ENCODE peak calls at places on chromosomes 4 and X, in nine cellular contexts. L, T, M, D, S, X, Q, Y and G are unnamed samples. For H3K27me3, the result is how much of the 10 kb centered on the place peaks cover.

GRCh38 chrX:96002401-96002800 is 682.2 kb upstream of the DIAPH2 start:
- DNase-seq in M (peak), T (no peak), S (no peak), D (peak), L (no peak), X (no peak), Y (no peak), Q (no peak), G (no peak)

GRCh38 chr4:6114181-6114580 is 86.2 kb downstream of the JAKMIP1 start:
- DNase-seq in Q (no peak), D (no peak), X (no peak), S (peak), L (no peak), Y (no peak), M (no peak), T (no peak), G (no peak)

GRCh38 chrX:133258481-133258880 is 40.3 kb upstream of the TFDP3 start:
- DNase-seq in X (no peak), T (no peak), Q (no peak), Y (no peak), S (no peak), L (no peak), M (peak), D (no peak), G (no peak)

GRCh38 chr4:123783936-123784335 is 387.3 kb downstream of the SPRY1 start:
- DNase-seq in L (no peak), Y (no peak), M (peak), D (no peak), T (no peak), S (no peak), Q (no peak), X (no peak), G (no peak)

GRCh38 chrX:78746496-78746895 is 1.0 kb upstream of the LPAR4 start:
- DNase-seq in M (no peak), Q (no peak), T (no peak), X (no peak), L (no peak), D (no peak), S (no peak), Y (no peak), G (no peak)

GRCh38 chrX:37802028-37802427 is 22.2 kb downstream of the CYBB start:
- DNase-seq in D (no peak), S (no peak), L (no peak), X (no peak), T (no peak), Y (no peak), M (no peak), Q (no peak), G (no peak)

GRCh38 chr4:2075171-2075986 is 16.3 kb downstream of the NAT8L start:
- DNase-seq in X (no peak), Y (peak), M (no peak), Q (no peak), L (no peak), T (peak), D (no peak), S (peak), G (no peak)

GRCh38 chr4:137545461-137545861 is 13.2 kb upstream of the PCDH18 start:
- DNase-seq in D (no peak), Q (no peak), M (peak), X (no peak), L (no peak), T (no peak), S (no peak), Y (peak), G (peak)

GRCh38 chr4:167144605-167145004 is 89.7 kb downstream of the SPOCK3 start:
- DNase-seq in X (no peak), Y (no peak), T (no peak), L (no peak), S (no peak), Q (no peak), D (no peak), M (no peak), G (no peak)

GRCh38 chr4:121594796-121595526 is 101.8 kb downstream of the ANXA5 start:
- DNase-seq in S (no peak), M (peak), L (no peak), T (no peak), X (no peak), Q (peak), Y (peak), D (no peak), G (no peak)

GRCh38 chrX:77622233-77622632 is 163.8 kb downstream of the ATRX start:
- DNase-seq in M (no peak), Q (no peak), T (no peak), L (no peak), Y (no peak), S (no peak), D (no peak), X (no peak), G (no peak)

GRCh38 chr4:87078987-87079469 is 141.4 kb downstream of the KLHL8 start:
- DNase-seq in T (no peak), D (no peak), L (no peak), Y (peak), X (no peak), M (peak), S (peak), Q (no peak), G (peak)

DNA sequence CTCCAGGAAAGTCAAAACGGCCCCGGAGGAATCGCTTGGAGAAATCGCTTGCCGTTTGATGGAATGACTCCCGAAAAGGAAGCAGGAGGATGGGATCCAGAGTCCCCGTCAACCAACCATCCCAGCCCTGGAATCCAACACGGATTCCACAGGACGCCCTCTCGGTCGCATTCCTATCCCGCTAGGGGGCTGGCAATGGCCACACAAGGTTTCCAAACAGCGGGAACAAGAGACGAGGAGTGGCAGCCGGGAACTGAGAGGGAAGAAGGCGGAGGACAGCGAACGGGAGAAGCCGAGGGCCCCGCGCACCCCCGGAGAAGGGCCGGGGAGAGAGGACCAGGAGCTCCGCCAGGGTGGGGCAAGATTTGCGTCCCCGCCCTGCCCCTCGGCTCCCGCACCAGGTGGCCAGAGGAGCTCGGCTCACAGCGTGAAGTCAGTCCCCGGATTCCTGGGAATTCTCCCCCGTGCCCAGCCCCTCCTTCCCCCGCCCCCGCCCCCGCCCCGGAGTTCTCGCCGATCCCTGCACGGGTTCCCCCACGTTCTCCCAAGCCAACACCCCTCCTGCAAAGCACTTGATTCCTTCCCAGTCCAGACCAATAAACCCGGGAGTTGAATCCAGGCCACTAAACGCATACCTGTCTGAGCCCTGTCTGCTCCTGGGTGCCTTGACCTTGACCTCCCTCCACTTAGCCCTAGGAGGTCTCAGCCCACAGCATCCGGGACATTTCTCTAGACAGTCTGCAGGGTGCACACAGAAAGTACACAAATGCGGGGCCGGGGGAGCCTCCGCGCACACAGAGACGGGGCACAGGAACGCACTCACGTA is 1.4 kb downstream of the PDZD4 start:
- DNase-seq in M (no peak), D (no peak), S (no peak), X (peak), Q (no peak), T (no peak), L (no peak), Y (peak), G (peak)
- H3K27me3 ChIP-seq in M (half or more), D (under half), S (under half), X (under half), Q (under half), T (under half), L (under half), Y (under half), G (under half)

GRCh38 chrX:100407147-100407783 is 2.8 kb downstream of the PCDH19 start:
- DNase-seq in S (no peak), T (no peak), M (no peak), X (no peak), D (no peak), L (no peak), Y (no peak), Q (no peak), G (no peak)
- H3K4me3 ChIP-seq in S (no peak), T (no peak), M (no peak), X (no peak), D (no peak), L (no peak), Y (no peak), Q (no peak), G (no peak)

GRCh38 chr4:169627307-169627706 is 6.9 kb downstream of the CLCN3 start:
- DNase-seq in M (no peak), L (no peak), X (no peak), Q (peak), Y (no peak), T (no peak), S (no peak), D (no peak), G (no peak)

GRCh38 chr4:169630069-169630468 is 9.7 kb downstream of the CLCN3 start:
- DNase-seq in Q (no peak), S (no peak), M (no peak), Y (no peak), D (no peak), L (no peak), X (no peak), T (no peak), G (no peak)

GRCh38 chr4:169625886-169626285 is 5.5 kb downstream of the CLCN3 start:
- DNase-seq in X (no peak), S (no peak), L (no peak), T (no peak), Y (no peak), M (no peak), D (no peak), Q (no peak), G (no peak)

GRCh38 chr4:169628579-169628978 is 8.2 kb downstream of the CLCN3 start:
- DNase-seq in L (no peak), S (no peak), T (no peak), Y (no peak), Q (no peak), D (no peak), M (no peak), X (no peak), G (no peak)

DNA sequence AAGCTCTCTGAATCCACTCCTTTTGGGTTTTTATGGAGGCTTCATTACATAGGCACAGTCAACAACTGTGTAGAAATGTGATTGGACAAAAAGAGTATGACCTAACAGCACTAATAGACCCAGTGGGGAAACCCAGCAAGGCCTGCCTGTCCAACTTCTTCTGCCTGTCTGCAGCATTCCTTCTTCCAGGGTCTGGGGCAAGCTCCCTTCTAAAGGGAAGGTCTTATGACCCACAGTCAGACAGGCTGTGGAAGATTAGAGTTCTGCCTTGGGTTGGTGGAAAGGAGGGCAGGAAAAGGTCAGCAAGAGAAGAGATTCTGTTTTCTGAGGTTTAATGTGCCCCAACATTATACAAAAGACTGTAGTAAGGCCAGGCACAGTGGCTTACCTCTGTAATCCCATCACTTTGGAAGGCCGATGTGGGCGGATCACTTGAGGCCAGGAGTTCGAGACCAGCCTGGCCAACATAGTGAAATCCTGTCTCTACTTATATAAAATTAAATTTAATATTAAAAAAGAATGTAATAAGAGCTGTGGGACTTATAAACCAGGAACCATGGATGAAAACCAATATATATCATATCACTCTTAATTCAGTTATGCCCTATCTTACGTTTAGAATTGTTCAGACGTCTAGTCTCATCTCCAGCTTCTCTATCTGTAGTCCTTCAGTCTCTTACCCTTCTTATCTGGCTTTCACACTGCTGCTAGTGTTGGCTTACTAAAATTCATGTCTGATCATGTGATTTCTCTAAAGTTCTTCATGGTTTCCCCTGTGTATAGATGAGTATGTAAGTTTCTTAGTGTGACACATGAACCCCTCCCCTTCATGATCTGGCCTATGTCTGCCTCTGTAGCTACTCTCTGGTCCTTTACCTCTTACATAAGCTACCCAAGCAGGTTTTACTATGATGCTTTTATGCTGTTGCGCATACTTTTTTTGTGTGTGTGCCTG is 6.2 kb downstream of the CLCN3 start:
- DNase-seq in S (no peak), T (no peak), D (no peak), L (no peak), Y (no peak), M (no peak), Q (no peak), X (no peak), G (no peak)
- TF ChIP-seq POLR2A in S (no peak), T (no peak), D (no peak), L (no peak), Y (no peak), M (no peak), Q (no peak), X (no peak), G (no peak)

DNA sequence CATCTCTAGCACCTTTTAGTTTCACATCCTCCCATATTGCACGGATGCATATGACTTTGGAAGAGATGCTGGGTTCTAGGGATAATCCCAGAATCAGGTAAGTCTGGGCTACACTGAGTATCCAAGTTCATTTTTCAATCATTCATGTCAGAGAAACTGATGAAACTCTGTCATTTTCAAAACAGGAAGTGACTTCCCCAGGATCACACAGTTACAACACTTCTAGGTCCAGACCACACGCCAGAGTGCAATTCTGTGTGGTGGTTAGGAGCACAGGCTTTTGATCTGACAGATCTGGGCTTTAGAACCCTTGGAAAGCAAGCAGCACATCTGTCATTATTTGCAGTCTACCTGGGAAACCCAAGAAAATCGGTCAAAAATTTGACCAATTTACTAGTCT is 52.1 kb upstream of the CDKN2AIP start:
- DNase-seq in L (no peak), M (no peak), Q (no peak), X (peak), D (no peak), T (no peak), S (no peak), Y (no peak), G (no peak)
- H3K27me3 ChIP-seq in L (under half), M (under half), Q (under half), X (under half), D (under half), T (under half), S (under half), Y (under half), G (under half)

GRCh38 chr4:118846981-118847380 is 11.1 kb upstream of the SEC24D start:
- DNase-seq in S (no peak), X (no peak), Q (no peak), L (no peak), M (no peak), Y (no peak), D (no peak), T (no peak), G (no peak)

GRCh38 chr4:118848242-118848641 is 12.3 kb upstream of the SEC24D start:
- DNase-seq in M (no peak), T (no peak), D (no peak), X (no peak), S (no peak), Q (no peak), L (no peak), Y (no peak), G (no peak)

GRCh38 chr4:118848901-118849300 is 13.0 kb upstream of the SEC24D start:
- DNase-seq in S (no peak), Y (no peak), Q (no peak), L (no peak), X (no peak), D (no peak), T (no peak), M (no peak), G (no peak)

GRCh38 chr4:118849867-118850812 is 14.2 kb upstream of the SEC24D start:
- DNase-seq in Q (no peak), S (no peak), Y (no peak), T (no peak), D (no peak), M (peak), X (no peak), L (peak), G (no peak)

DNA sequence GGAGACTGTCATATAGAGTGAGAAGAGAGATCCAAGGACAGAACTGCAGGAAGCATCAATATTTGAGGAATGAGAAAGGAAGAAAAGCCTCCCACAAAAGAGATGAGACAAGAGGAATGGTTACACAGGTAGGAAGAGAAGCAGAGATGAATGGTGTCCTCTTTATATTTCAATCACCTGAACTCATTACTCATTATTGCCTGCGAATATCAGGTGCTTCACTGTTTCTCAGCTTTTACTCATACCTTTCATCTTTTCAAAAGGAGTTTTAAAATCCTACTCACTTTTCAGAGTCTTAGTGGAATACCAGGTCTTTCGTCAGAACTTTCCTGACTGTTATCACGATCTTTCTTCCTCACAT is 14.9 kb upstream of the SEC24D start:
- DNase-seq in T (no peak), Q (no peak), M (no peak), S (no peak), L (no peak), Y (no peak), X (no peak), D (no peak), G (no peak)
- H3K4me3 ChIP-seq in T (peak), Q (no peak), M (peak), S (peak), L (peak), Y (peak), X (peak), D (peak), G (peak)

DNA sequence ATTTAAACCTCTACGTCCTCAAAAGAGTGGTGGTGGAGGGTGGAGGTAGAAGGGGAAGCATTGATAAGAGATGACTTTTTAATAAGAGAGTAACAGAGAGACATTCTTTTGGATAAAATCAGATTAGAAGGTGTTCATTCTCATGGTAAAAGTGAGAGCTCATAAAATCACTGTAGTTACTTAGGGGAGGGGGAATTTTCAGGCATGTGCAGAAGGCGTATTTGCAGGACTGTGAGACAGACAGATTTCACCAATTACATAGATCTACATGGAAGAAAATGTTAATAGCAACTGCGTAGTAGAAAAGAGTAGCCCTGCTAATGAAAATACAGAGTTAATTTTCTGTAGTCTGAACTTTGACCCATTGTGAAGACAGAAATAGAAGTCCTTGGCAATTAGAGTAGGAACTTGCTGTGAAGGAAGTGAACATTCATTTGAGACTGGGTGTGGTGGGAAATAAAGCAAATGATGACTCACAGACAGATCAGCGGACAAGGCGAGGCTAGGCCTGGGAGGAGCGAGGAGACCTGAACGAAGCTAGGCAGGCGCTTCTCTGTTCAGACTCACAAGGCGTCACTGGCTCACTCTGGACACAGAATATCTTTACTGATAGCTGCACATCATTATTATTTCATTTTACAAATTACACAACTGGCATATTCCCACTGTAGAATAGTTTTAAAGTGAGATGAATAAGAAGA is 57.2 kb upstream of the FAM9C start:
- DNase-seq in T (peak), M (peak), S (peak), Q (peak), X (no peak), L (peak), Y (peak), D (peak), G (peak)
- TF ChIP-seq POLR2A in T (no peak), M (no peak), S (no peak), Q (no peak), X (no peak), L (peak), Y (peak), D (no peak), G (no peak)

GRCh38 chr4:76897522-76898384 is at the start of gene SOWAHB:
- DNase-seq in T (peak), S (peak), M (no peak), Y (no peak), L (peak), D (no peak), X (peak), Q (peak), G (no peak)

GRCh38 chr4:76896731-76897521 is 1.0 kb downstream of the SOWAHB start:
- DNase-seq in S (no peak), X (no peak), Y (no peak), D (no peak), T (peak), L (peak), M (peak), Q (peak), G (no peak)

GRCh38 chr4:76894537-76894936 is 3.4 kb downstream of the SOWAHB start:
- DNase-seq in Y (no peak), D (no peak), L (no peak), S (no peak), T (no peak), M (no peak), Q (no peak), X (no peak), G (no peak)

GRCh38 chr4:76896048-76896447 is 1.9 kb downstream of the SOWAHB start:
- DNase-seq in D (no peak), L (no peak), T (no peak), S (no peak), M (no peak), Q (no peak), Y (no peak), X (no peak), G (no peak)

GRCh38 chr4:76895619-76896018 is 2.3 kb downstream of the SOWAHB start:
- DNase-seq in D (no peak), L (no peak), X (peak), Q (no peak), T (no peak), M (no peak), Y (no peak), S (no peak), G (no peak)
- H3K27me3 ChIP-seq in D (under half), L (under half), X (under half), Q (under half), T (under half), M (under half), Y (under half), S (under half), G (under half)

DNA sequence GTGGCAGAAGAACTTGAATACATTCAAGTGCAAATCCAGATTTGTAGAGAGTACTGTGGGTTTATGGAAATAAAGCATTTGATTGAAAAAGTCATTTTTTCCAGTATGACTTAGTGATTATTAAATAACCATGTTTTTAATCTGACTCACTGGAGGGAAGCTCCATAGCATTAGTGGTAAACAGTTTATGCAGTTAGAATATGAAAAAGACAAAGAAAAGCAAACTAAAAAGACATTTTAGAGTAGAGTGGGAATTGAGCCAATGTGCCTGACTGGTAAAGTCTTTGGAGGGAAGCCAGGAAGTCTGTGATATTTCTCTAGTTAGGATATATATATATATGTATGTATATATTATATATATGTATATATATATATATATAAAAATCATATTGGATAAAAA is 53.4 kb downstream of the FAT4 start:
- DNase-seq in X (no peak), Q (no peak), S (no peak), T (no peak), L (no peak), D (no peak), Y (no peak), M (peak), G (no peak)
- H3K4me3 ChIP-seq in X (no peak), Q (no peak), S (peak), T (peak), L (no peak), D (peak), Y (peak), M (peak), G (peak)